ENCODE peak calls at places on chromosomes 11 and 22, in ten cellular contexts. H is AG10803, G is AG04450, E is tibial artery, K is colonic mucosa, I is WTC11, F is mesothelial cell of epicardium, B is pancreas, U is hepatocyte, R is neural crest cell. N is an unnamed sample.

GRCh38 chr11:64186205-64187165 is 514 bp downstream of the STIP1 start:
- DNase-seq in H (no peak), G (no peak), E (no peak), K (peak; percentile 60), I (no peak), F (no peak), B (no peak), U (peak; percentile 47), R (no peak), N (peak; percentile 15)

GRCh38 chr11:117094776-117095175 is 3.5 kb downstream of the SIK3 start:
- DNase-seq in H (peak; percentile 56), G (no peak), E (no peak), K (no peak), I (no peak), F (no peak), B (no peak), U (peak; percentile 18), R (no peak), N (peak; percentile 58)

GRCh38 chr22:49724030-49724892 is 103.4 kb downstream of the BRD1 start:
- DNase-seq in H (no peak), G (no peak), E (peak; percentile 49), K (no peak), I (no peak), F (peak; percentile 35), B (peak; percentile 39), U (no peak), R (no peak), N (no peak)

GRCh38 chr11:125921042-125921441 is 16.7 kb downstream of the DDX25 start:
- DNase-seq in H (no peak), G (no peak), E (no peak), K (peak; percentile 46), I (no peak), F (no peak), B (no peak), U (no peak), R (no peak), N (no peak)

GRCh38 chr22:39229688-39230260 is 15.0 kb downstream of the PDGFB start:
- DNase-seq in H (no peak), G (no peak), E (no peak), K (no peak), I (no peak), F (no peak), B (peak; percentile 35), U (no peak), R (no peak), N (no peak)

GRCh38 chr11:8709002-8709672 is 26.5 kb downstream of the RPL27A start:
- DNase-seq in H (peak; percentile 99), G (peak; percentile 94), E (peak; percentile 99), K (peak; percentile 61), I (peak; percentile 40), F (peak; percentile 62), B (peak; percentile 81), U (peak; percentile 72), R (no peak), N (peak; percentile 99)

GRCh38 chr11:47477323-47477722 is 28.4 kb upstream of the RAPSN start:
- DNase-seq in H (no peak), G (no peak), E (no peak), K (no peak), I (no peak), F (no peak), B (no peak), U (no peak), R (no peak), N (peak; percentile 86)

GRCh38 chr22:29041408-29041807 is 20.2 kb downstream of the C22orf31 start:
- DNase-seq in H (peak; percentile 61), G (no peak), E (no peak), K (no peak), I (no peak), F (no peak), B (no peak), U (no peak), R (no peak), N (peak; percentile 80)

GRCh38 chr11:97092823-97093222 is 703.0 kb downstream of the JRKL start:
- DNase-seq in H (no peak), G (no peak), E (no peak), K (no peak), I (no peak), F (no peak), B (no peak), U (peak; percentile 15), R (no peak), N (no peak)

GRCh38 chr11:89521294-89521693 is 30.1 kb upstream of the NOX4 start:
- DNase-seq in H (peak; percentile 69), G (no peak), E (no peak), K (no peak), I (no peak), F (no peak), B (no peak), U (no peak), R (no peak), N (no peak)

GRCh38 chr11:28759311-28759710 is 651.1 kb downstream of the METTL15 start:
- DNase-seq in H (peak; percentile 26), G (no peak), E (no peak), K (no peak), I (no peak), F (no peak), B (no peak), U (peak; percentile 63), R (no peak), N (peak; percentile 79)

DNA sequence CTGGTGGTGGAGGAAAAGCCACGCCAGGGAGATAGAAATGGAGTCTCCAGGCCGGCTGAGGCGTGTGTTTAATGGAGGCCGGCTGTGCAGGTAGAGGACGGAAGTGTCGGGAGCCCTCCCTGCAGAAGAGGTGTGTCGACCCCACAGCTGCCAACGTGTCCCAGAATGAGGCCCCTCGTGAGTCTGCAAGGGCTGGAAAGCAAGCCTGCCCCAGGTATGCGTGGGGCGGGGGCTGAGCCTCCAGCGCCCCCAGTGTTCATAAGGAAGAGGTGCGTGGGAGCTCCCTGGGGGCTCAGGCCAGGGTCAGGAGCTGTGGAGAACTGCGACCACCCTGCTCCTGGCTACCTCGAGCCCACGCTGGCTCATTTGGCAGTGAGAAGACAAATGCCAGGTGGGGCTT is 38.0 kb upstream of the JAM3 start:
- DNase-seq in H (no peak), G (no peak), E (no peak), K (no peak), I (peak; percentile 53), F (no peak), B (no peak), U (no peak), R (no peak), N (no peak)
- TF ChIP-seq CTCF in H (no peak), G (peak; percentile 33), E (no peak), K (no peak), I (no peak), F (peak; percentile 22), B (no peak), U (peak; percentile 9), R (no peak), N (no peak)

DNA sequence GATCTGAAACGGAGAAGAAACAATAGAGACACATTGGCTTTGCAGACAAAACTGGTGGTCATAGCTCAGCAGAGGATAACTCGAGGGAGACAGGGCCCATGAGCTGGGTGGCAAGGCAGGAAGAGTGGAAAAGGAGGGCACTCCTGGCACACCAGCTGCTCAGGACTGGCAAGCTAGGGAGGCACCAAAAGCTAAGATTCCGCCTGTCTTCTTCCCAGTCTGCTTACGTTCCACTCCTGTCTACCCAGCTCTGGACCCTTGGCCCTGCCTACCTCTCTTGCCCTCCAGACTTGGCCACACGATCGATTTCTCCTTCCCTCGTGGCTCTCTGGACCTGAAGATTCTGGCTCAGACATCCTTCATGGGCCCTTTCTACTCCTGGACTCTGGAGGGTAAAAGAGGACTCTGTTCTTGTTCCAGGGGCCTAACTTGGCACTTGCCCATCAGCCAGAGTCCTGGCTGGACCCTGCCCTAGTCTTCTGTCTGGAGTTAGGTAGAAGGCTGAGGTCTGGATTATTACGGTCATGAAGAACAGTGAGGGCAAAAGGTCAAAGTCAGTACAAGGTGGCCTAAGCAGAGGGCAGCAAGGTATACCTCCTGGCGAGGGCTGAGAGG is 115.2 kb upstream of the PITPNB start:
- DNase-seq in H (no peak), G (no peak), E (no peak), K (peak; percentile 3), I (no peak), F (no peak), B (no peak), U (no peak), R (no peak), N (no peak)
- TF ChIP-seq CTCF in H (no peak), G (no peak), E (no peak), K (no peak), I (no peak), F (no peak), B (no peak), U (no peak), R (no peak), N (no peak)

DNA sequence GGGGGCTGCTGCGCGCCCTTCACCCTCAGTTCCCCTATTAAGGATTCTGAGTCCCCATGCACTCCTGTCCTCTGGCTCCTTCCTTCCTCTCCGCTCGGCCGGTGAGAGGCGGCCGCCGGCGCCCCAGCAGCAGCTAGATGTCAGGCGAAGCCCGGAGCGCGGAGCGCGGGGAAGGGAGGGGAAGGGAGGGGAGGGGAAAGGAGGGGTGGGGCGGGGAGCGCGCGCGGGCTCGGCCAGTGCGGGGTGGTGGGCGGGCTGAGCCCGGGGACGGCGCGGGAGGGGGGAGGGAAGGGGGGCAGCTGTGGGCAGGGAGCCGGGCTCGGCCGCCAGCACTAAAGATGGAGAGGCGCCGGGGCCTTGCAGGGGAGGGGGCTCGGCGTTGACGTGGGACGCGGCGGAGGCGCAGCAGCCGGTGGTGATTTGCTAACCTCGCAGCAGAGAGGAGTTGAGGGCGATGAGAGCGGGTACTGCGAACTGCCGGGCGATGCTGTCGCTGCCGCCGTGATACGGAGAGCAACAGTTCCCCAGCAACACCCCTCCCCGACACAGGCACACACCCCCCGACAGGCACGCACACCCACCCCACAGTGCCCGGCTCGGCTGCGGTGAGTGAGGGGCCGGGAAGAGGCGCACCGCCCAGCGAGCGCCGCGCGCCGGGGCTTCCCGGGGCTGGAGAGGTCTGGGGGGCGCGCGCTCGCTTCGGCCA is at the start of gene ZBTB16:
- DNase-seq in H (no peak), G (no peak), E (peak; percentile 95), K (peak; percentile 85), I (peak; percentile 79), F (no peak), B (peak; percentile 97), U (peak; percentile 92), R (peak; percentile 79), N (no peak)
- TF ChIP-seq CTCF in H (no peak), G (no peak), E (peak; percentile 35), K (no peak), I (no peak), F (no peak), B (no peak), U (peak; percentile 53), R (no peak), N (no peak)

DNA sequence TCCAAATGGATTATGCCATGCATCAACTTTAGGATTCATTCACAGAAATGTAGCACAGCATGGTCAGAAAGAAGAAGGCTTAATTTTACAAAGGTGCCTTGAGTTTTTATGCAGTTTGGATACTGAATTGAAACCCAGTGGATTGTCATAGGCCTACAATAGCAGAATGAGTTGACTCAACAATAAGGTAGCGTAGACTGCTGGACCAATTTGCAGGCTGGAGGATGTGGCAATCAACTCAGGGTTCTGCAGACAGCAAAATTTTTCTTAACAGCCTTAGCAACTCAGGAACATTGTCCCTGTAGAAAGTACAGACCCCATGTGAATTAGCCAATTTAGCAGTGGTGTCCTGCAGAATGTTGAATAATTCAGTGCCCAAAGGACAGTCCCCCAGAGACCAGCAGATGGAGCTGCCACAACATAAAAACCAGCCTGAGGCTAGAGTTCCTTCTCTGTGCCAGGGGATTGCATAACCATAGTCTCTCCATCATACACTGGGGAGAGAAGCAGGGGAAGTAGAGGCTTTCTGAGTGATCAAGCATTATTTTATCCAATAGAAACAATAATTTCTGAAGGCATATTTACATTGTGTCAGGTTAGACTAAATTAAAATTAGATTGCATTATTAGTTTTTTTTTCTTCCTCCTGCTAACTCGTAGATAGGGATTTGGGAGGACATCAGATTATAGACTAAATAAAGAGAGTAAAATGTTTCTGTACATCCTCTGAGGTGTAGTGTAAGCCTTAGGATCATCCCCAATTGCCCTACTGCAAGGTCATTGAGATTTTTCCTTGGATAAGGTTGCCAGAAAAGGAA is 20.3 kb upstream of the MRPL17 start:
- DNase-seq in H (peak; percentile 80), G (no peak), E (peak; percentile 71), K (peak; percentile 61), I (peak; percentile 36), F (no peak), B (no peak), U (peak; percentile 76), R (peak; percentile 30), N (peak; percentile 80)
- TF ChIP-seq CTCF in H (peak; percentile 68), G (peak; percentile 65), E (peak; percentile 58), K (peak; percentile 40), I (peak; percentile 13), F (no peak), B (no peak), U (peak; percentile 58), R (peak; percentile 63), N (peak; percentile 66)

N was measured in fibroblast of the aortic adventitia.